ENCODE peak calls at places on chromosome 15, in seven cellular contexts. H, S, N, J, F, E and W are unnamed samples.

GRCh38 chr15:69410290-69410874 is 3.8 kb upstream of the KIF23 start:
- DNase-seq in H (peak), S (peak), N (no peak), J (peak), F (peak), E (peak), W (no peak)

GRCh38 chr15:62124176-62124952 is 40.7 kb downstream of the C2CD4B start:
- DNase-seq in H (no peak), S (no peak), N (no peak), J (no peak), F (no peak), E (no peak), W (no peak)

GRCh38 chr15:80478075-80478474 is 73.9 kb downstream of the ARNT2 start:
- DNase-seq in H (no peak), S (no peak), N (no peak), J (no peak), F (no peak), E (peak), W (no peak)

GRCh38 chr15:66700412-66700801 is 1.6 kb upstream of the SMAD6 start:
- DNase-seq in H (no peak), S (no peak), N (no peak), J (no peak), F (no peak), E (no peak), W (no peak)

GRCh38 chr15:42035362-42035761 is 14.5 kb upstream of the PLA2G4E start:
- DNase-seq in H (peak), S (no peak), N (no peak), J (no peak), F (peak), E (peak), W (no peak)

GRCh38 chr15:39588531-39589192 is 7.8 kb downstream of the THBS1 start:
- DNase-seq in H (peak), S (no peak), N (no peak), J (no peak), F (no peak), E (no peak), W (no peak)

GRCh38 chr15:55389276-55389631 is 18.9 kb downstream of the CCPG1 start:
- DNase-seq in H (peak), S (no peak), N (no peak), J (no peak), F (no peak), E (peak), W (no peak)

GRCh38 chr15:66938114-66938830 is 127.1 kb upstream of the SMAD3 start:
- DNase-seq in H (no peak), S (no peak), N (no peak), J (no peak), F (no peak), E (no peak), W (no peak)

GRCh38 chr15:47872869-47873301 is 155.6 kb downstream of the SEMA6D start:
- DNase-seq in H (no peak), S (no peak), N (no peak), J (no peak), F (no peak), E (no peak), W (no peak)

GRCh38 chr15:68930268-68931022 is at the start of gene SPESP1:
- DNase-seq in H (no peak), S (no peak), N (peak), J (peak), F (no peak), E (peak), W (no peak)

GRCh38 chr15:78034495-78035191 is 42.9 kb downstream of the TBC1D2B start:
- DNase-seq in H (no peak), S (no peak), N (no peak), J (peak), F (no peak), E (no peak), W (no peak)

GRCh38 chr15:56244811-56245576 is 1.3 kb upstream of the RFX7 start:
- DNase-seq in H (peak), S (no peak), N (no peak), J (peak), F (peak), E (peak), W (peak)

GRCh38 chr15:89575656-89576416 is 567 bp downstream of the TICRR start:
- DNase-seq in H (no peak), S (peak), N (no peak), J (no peak), F (peak), E (peak), W (peak)

GRCh38 chr15:83115410-83115809 is 8.0 kb downstream of the TM6SF1 start:
- DNase-seq in H (no peak), S (no peak), N (no peak), J (no peak), F (no peak), E (no peak), W (no peak)

GRCh38 chr15:66132251-66132816 is 121.2 kb downstream of the MEGF11 start:
- DNase-seq in H (no peak), S (no peak), N (no peak), J (no peak), F (no peak), E (no peak), W (no peak)

GRCh38 chr15:52003710-52004109 is 15.3 kb upstream of the MAPK6 start:
- DNase-seq in H (no peak), S (no peak), N (no peak), J (no peak), F (no peak), E (no peak), W (no peak)

GRCh38 chr15:38877471-38877870 is 312.9 kb upstream of the RASGRP1 start:
- DNase-seq in H (no peak), S (no peak), N (no peak), J (no peak), F (no peak), E (no peak), W (no peak)

GRCh38 chr15:27692438-27692837 is 406.7 kb downstream of the OCA2 start:
- DNase-seq in H (no peak), S (no peak), N (no peak), J (no peak), F (no peak), E (no peak), W (no peak)